ENCODE peak calls at places on chromosomes 7 and 10, in seven cellular contexts. One of them, this sample, is unnamed.

GRCh38 chr10:123854003-123854402 is 37.6 kb downstream of the CPXM2 start:
- DNase-seq in MCF 10A: no peak
- DNase-seq in mesothelial cell of epicardium: no peak
- DNase-seq in A549: no peak
- DNase-seq in activated CD4-positive, CD25-positive, alpha-beta regulatory T cell: no peak
- DNase-seq in naive thymus-derived CD4-positive, alpha-beta T cell: no peak
- DNase-seq in AG09309: no peak
- DNase-seq in this sample: no peak

GRCh38 chr10:110680473-110681020 is 36.4 kb downstream of the RBM20 start:
- DNase-seq in MCF 10A: no peak
- DNase-seq in mesothelial cell of epicardium: no peak
- DNase-seq in A549: no peak
- DNase-seq in activated CD4-positive, CD25-positive, alpha-beta regulatory T cell: no peak
- DNase-seq in naive thymus-derived CD4-positive, alpha-beta T cell: no peak
- DNase-seq in AG09309: no peak
- DNase-seq in this sample: no peak

GRCh38 chr7:110283056-110283455 is 807.9 kb upstream of the LRRN3 start:
- DNase-seq in MCF 10A: no peak
- DNase-seq in mesothelial cell of epicardium: no peak
- DNase-seq in A549: no peak
- DNase-seq in activated CD4-positive, CD25-positive, alpha-beta regulatory T cell: no peak
- DNase-seq in naive thymus-derived CD4-positive, alpha-beta T cell: no peak
- DNase-seq in AG09309: no peak
- DNase-seq in this sample: no peak

GRCh38 chr7:75906991-75907667 is 7.8 kb upstream of the POR start:
- DNase-seq in MCF 10A: no peak
- DNase-seq in mesothelial cell of epicardium: no peak
- DNase-seq in A549: no peak
- DNase-seq in activated CD4-positive, CD25-positive, alpha-beta regulatory T cell: no peak
- DNase-seq in naive thymus-derived CD4-positive, alpha-beta T cell: no peak
- DNase-seq in AG09309: no peak
- DNase-seq in this sample: no peak

GRCh38 chr7:20330797-20331230 is at the start of gene ITGB8:
- DNase-seq in MCF 10A: peak
- DNase-seq in mesothelial cell of epicardium: no peak
- DNase-seq in A549: peak
- DNase-seq in activated CD4-positive, CD25-positive, alpha-beta regulatory T cell: no peak
- DNase-seq in naive thymus-derived CD4-positive, alpha-beta T cell: no peak
- DNase-seq in AG09309: no peak
- DNase-seq in this sample: peak

GRCh38 chr10:122688293-122688989 is 11.2 kb downstream of the C10orf120 start:
- DNase-seq in MCF 10A: peak
- DNase-seq in mesothelial cell of epicardium: no peak
- DNase-seq in A549: no peak
- DNase-seq in activated CD4-positive, CD25-positive, alpha-beta regulatory T cell: no peak
- DNase-seq in naive thymus-derived CD4-positive, alpha-beta T cell: no peak
- DNase-seq in AG09309: no peak
- DNase-seq in this sample: no peak

GRCh38 chr10:62047960-62048383 is 146.5 kb downstream of the ARID5B start:
- DNase-seq in MCF 10A: peak
- DNase-seq in mesothelial cell of epicardium: no peak
- DNase-seq in A549: no peak
- DNase-seq in activated CD4-positive, CD25-positive, alpha-beta regulatory T cell: peak
- DNase-seq in naive thymus-derived CD4-positive, alpha-beta T cell: peak
- DNase-seq in AG09309: no peak
- DNase-seq in this sample: no peak

GRCh38 chr10:80413152-80413996 is 5.0 kb downstream of the PRXL2A start:
- DNase-seq in MCF 10A: peak
- DNase-seq in mesothelial cell of epicardium: peak
- DNase-seq in A549: no peak
- DNase-seq in activated CD4-positive, CD25-positive, alpha-beta regulatory T cell: no peak
- DNase-seq in naive thymus-derived CD4-positive, alpha-beta T cell: no peak
- DNase-seq in AG09309: no peak
- DNase-seq in this sample: no peak

GRCh38 chr7:28315565-28316420 is 96.5 kb upstream of the CREB5 start:
- DNase-seq in MCF 10A: no peak
- DNase-seq in mesothelial cell of epicardium: peak
- DNase-seq in A549: no peak
- DNase-seq in activated CD4-positive, CD25-positive, alpha-beta regulatory T cell: no peak
- DNase-seq in naive thymus-derived CD4-positive, alpha-beta T cell: no peak
- DNase-seq in AG09309: no peak
- DNase-seq in this sample: no peak

GRCh38 chr10:46327685-46328084 is 40.9 kb downstream of the ANTXRL start:
- DNase-seq in MCF 10A: no peak
- DNase-seq in mesothelial cell of epicardium: no peak
- DNase-seq in A549: no peak
- DNase-seq in activated CD4-positive, CD25-positive, alpha-beta regulatory T cell: no peak
- DNase-seq in naive thymus-derived CD4-positive, alpha-beta T cell: no peak
- DNase-seq in AG09309: no peak
- DNase-seq in this sample: no peak

GRCh38 chr7:49398730-49399129 is 374.7 kb upstream of the VWC2 start:
- DNase-seq in MCF 10A: peak
- DNase-seq in mesothelial cell of epicardium: no peak
- DNase-seq in A549: no peak
- DNase-seq in activated CD4-positive, CD25-positive, alpha-beta regulatory T cell: no peak
- DNase-seq in naive thymus-derived CD4-positive, alpha-beta T cell: no peak
- DNase-seq in AG09309: no peak
- DNase-seq in this sample: no peak

GRCh38 chr7:36303202-36304098 is 86.2 kb upstream of the ANLN start:
- DNase-seq in MCF 10A: peak
- DNase-seq in mesothelial cell of epicardium: no peak
- DNase-seq in A549: peak
- DNase-seq in activated CD4-positive, CD25-positive, alpha-beta regulatory T cell: no peak
- DNase-seq in naive thymus-derived CD4-positive, alpha-beta T cell: no peak
- DNase-seq in AG09309: peak
- DNase-seq in this sample: peak

GRCh38 chr7:141593134-141593533 is 41.9 kb downstream of the AGK start:
- DNase-seq in MCF 10A: no peak
- DNase-seq in mesothelial cell of epicardium: no peak
- DNase-seq in A549: no peak
- DNase-seq in activated CD4-positive, CD25-positive, alpha-beta regulatory T cell: no peak
- DNase-seq in naive thymus-derived CD4-positive, alpha-beta T cell: no peak
- DNase-seq in AG09309: no peak
- DNase-seq in this sample: no peak

This sample was measured in NCI-H1092.